ENCODE peak calls at places on chromosomes 1 and 21, in four cellular contexts. G is neural progenitor cell; F is mesenchymal stem cell; X is CD8-positive, alpha-beta memory T cell. M is an unnamed sample.
A peak's percentile ranks its signal among the peaks of the same experiment; 100 is the strongest.

GRCh38 chr1:223401873-223402789 is 8.9 kb downstream of the CCDC185 start:
- DNase-seq in G (no peak), F (peak; percentile 40), X (no peak), M (no peak)

GRCh38 chr21:34702341-34702807 is 33.6 kb downstream of the CLIC6 start:
- DNase-seq in G (no peak), F (peak; percentile 16), X (no peak), M (peak; percentile 78)

GRCh38 chr21:32828908-32829307 is 57.4 kb upstream of the PAXBP1 start:
- DNase-seq in G (no peak), F (no peak), X (no peak), M (no peak)

GRCh38 chr1:178121883-178122282 is 28.0 kb downstream of the RASAL2 start:
- DNase-seq in G (peak; percentile 43), F (no peak), X (no peak), M (no peak)

GRCh38 chr1:3785458-3786157 is 10.7 kb downstream of the LRRC47 start:
- DNase-seq in G (peak; percentile 43), F (peak; percentile 14), X (peak; percentile 24), M (peak; percentile 35)

GRCh38 chr1:11823366-11824137 is 17.6 kb downstream of the CLCN6 start:
- DNase-seq in G (no peak), F (no peak), X (no peak), M (no peak)

GRCh38 chr1:21652937-21653743 is 16.0 kb downstream of the RAP1GAP start:
- DNase-seq in G (no peak), F (no peak), X (no peak), M (no peak)

GRCh38 chr1:150972417-150972940 is 2.2 kb downstream of the CERS2 start:
- DNase-seq in G (no peak), F (no peak), X (no peak), M (no peak)

GRCh38 chr21:15221799-15222386 is 157.1 kb upstream of the NRIP1 start:
- DNase-seq in G (peak; percentile 23), F (peak; percentile 53), X (no peak), M (peak; percentile 46)

GRCh38 chr1:119974013-119974412 is 77.7 kb upstream of the ADAM30 start:
- DNase-seq in G (no peak), F (no peak), X (no peak), M (no peak)

GRCh38 chr21:32412162-32412997 is at the start of gene EVA1C:
- DNase-seq in G (peak; percentile 63), F (no peak), X (peak; percentile 83), M (peak; percentile 91)

GRCh38 chr1:18557621-18558465 is 72.8 kb upstream of the PAX7 start:
- DNase-seq in G (peak; percentile 91), F (no peak), X (no peak), M (peak; percentile 37)

GRCh38 chr1:22751124-22751531 is 40.5 kb downstream of the EPHB2 start:
- DNase-seq in G (no peak), F (peak; percentile 33), X (no peak), M (no peak)

GRCh38 chr1:169161512-169162194 is 55.2 kb downstream of the ATP1B1 start:
- DNase-seq in G (no peak), F (peak; percentile 5), X (no peak), M (no peak)

GRCh38 chr1:175628548-175629317 is 114.7 kb downstream of the TNR start:
- DNase-seq in G (no peak), F (no peak), X (no peak), M (peak; percentile 27)

GRCh38 chr1:19460535-19461351 is 24.6 kb downstream of the CAPZB start:
- DNase-seq in G (no peak), F (no peak), X (no peak), M (no peak)

GRCh38 chr1:24724345-24725208 is 20.7 kb upstream of the CLIC4 start:
- DNase-seq in G (peak; percentile 40), F (peak; percentile 87), X (no peak), M (peak; percentile 68)

GRCh38 chr1:192892934-192893333 is 84.1 kb downstream of the RGS2 start:
- DNase-seq in G (no peak), F (no peak), X (no peak), M (no peak)

GRCh38 chr1:211485480-211485857 is 6.5 kb downstream of the RD3 start:
- DNase-seq in G (no peak), F (no peak), X (no peak), M (no peak)

GRCh38 chr1:108561731-108562326 is 1.9 kb downstream of the EEIG2 start:
- DNase-seq in G (peak; percentile 84), F (peak; percentile 45), X (peak; percentile 91), M (peak; percentile 54)

GRCh38 chr1:63414691-63415090 is 47.3 kb downstream of the ALG6 start:
- DNase-seq in G (no peak), F (no peak), X (no peak), M (no peak)

GRCh38 chr1:247332901-247333361 is 1.3 kb upstream of the ZNF496 start:
- DNase-seq in G (peak; percentile 42), F (peak; percentile 53), X (no peak), M (peak; percentile 67)

GRCh38 chr1:164999135-164999534 is 357.4 kb downstream of the LMX1A start:
- DNase-seq in G (no peak), F (no peak), X (no peak), M (no peak)

GRCh38 chr1:167328762-167329483 is 108.2 kb downstream of the POU2F1 start:
- DNase-seq in G (peak; percentile 51), F (no peak), X (no peak), M (peak; percentile 56)

GRCh38 chr1:70827030-70827429 is 220.6 kb downstream of the PTGER3 start:
- DNase-seq in G (no peak), F (no peak), X (no peak), M (no peak)

GRCh38 chr21:16454371-16454770 is 724.6 kb downstream of the USP25 start:
- DNase-seq in G (no peak), F (peak; percentile 0), X (no peak), M (no peak)

GRCh38 chr1:246602194-246602593 is 35.9 kb downstream of the CNST start:
- DNase-seq in G (no peak), F (peak; percentile 41), X (no peak), M (no peak)

GRCh38 chr1:217889401-217889800 is 258.3 kb downstream of the SPATA17 start:
- DNase-seq in G (peak; percentile 74), F (peak; percentile 4), X (no peak), M (peak; percentile 71)

GRCh38 chr1:55860816-55861519 is 645.8 kb upstream of the USP24 start:
- DNase-seq in G (peak; percentile 53), F (no peak), X (no peak), M (no peak)

GRCh38 chr1:179955318-179955638 is 668 bp downstream of the CEP350 start:
- DNase-seq in G (no peak), F (peak; percentile 54), X (no peak), M (no peak)

DNA sequence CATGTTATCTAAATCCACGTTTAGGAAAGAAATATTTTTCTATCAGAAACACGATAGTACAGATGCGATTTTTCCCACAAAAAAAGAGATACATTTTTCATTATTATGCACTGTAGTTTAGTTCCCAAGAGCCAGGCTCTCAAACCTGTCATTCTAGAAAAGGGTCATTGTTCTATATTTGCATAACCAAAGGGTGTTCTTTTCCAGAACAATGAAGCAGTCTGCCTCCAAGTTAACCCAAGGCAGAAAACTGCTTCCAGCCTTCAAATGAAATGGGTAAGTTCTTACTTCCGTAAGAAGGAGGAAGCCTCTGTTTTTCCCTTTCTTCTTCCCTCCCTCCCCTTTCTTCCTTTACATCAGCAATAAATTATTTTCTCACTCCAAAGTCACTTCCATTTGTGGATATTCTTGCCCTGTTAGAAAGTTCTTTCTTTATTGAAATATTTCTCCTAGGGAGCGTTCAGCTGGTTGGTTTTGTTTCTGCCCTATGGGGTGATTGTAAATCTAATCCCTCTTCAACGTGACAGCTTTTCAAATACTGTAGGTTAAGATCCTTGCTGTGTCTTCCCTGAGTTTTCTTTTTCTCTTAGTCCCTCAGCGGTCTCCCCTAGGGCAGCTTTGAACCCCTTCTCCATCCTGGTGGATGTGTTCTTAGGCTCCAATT is 77.3 kb upstream of the PTGFRN start:
- DNase-seq in G (peak; percentile 27), F (no peak), X (no peak), M (no peak)
- H3K4me3 ChIP-seq in G (peak overlapping the region; percentile 14), F (no peak overlapping the region), X (no peak overlapping the region), M (no peak overlapping the region)

GRCh38 chr21:44927587-44928461 is 7.1 kb upstream of the ITGB2 start:
- DNase-seq in G (no peak), F (peak; percentile 76), X (peak; percentile 94), M (peak; percentile 82)
- H3K4me1 ChIP-seq in G (peaks cover 21% of the 10 kb centered on the region), F (peaks cover 53% of the 10 kb centered on the region), X (peaks cover 66% of the 10 kb centered on the region), M (no peaks in the 10 kb centered on the region)

GRCh38 chr1:94572780-94573179 is 31.2 kb upstream of the F3 start:
- DNase-seq in G (no peak), F (no peak), X (no peak), M (no peak)
- H3K27ac ChIP-seq in G (no peak overlapping the region), F (no peak overlapping the region), X (no peak overlapping the region), M (no peak overlapping the region)

GRCh38 chr1:37633040-37633949 is 1.4 kb downstream of the RSPO1 start:
- DNase-seq in G (peak; percentile 46), F (no peak), X (no peak), M (no peak)
- H3K4me3 ChIP-seq in G (peak overlapping the region; percentile 52), F (no peak overlapping the region), X (no peak overlapping the region), M (no peak overlapping the region)

DNA sequence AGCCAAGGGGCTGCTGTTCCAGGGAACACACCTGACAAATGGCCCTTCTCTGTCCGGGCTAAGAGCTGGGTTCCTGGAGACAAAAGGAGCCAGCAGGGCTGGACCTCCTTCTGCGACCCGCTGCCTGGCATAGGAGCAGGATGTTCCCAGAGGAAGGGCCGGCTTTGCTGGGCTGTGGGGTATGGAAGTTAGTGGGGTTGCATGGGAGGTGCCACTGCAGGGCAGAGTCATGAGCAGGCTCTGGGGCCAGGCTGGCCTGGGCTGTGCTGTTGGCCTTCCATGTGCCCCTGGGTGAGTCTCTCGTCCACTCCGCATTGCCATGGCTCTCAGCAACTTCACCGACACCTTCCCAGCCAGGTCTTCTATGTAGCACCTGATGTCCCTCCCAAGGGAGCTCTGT is 507.6 kb downstream of the PTPRU start:
- DNase-seq in G (no peak), F (no peak), X (no peak), M (no peak)
- H3K4me1 ChIP-seq in G (no peaks in the 10 kb centered on the region), F (no peaks in the 10 kb centered on the region), X (no peaks in the 10 kb centered on the region), M (no peaks in the 10 kb centered on the region)

GRCh38 chr1:203149188-203149840 is 21.8 kb downstream of the ADORA1 start:
- DNase-seq in G (no peak), F (no peak), X (no peak), M (no peak)

GRCh38 chr1:203153051-203153988 is 22.3 kb downstream of the MYBPH start:
- DNase-seq in G (peak; percentile 47), F (peak; percentile 29), X (no peak), M (no peak)

GRCh38 chr1:203150511-203151297 is 23.2 kb downstream of the ADORA1 start:
- DNase-seq in G (no peak), F (no peak), X (no peak), M (no peak)

GRCh38 chr1:203152158-203153034 is 23.2 kb downstream of the MYBPH start:
- DNase-seq in G (peak; percentile 60), F (peak; percentile 61), X (no peak), M (no peak)

GRCh38 chr1:203151362-203152157 is 24.0 kb downstream of the ADORA1 start:
- DNase-seq in G (no peak), F (no peak), X (no peak), M (no peak)
- H3K27ac ChIP-seq in G (no peak overlapping the region), F (peak overlapping the region; percentile 98), X (no peak overlapping the region), M (no peak overlapping the region)

M was measured in right cardiac atrium.